ENCODE peak calls at places on chromosomes 6 and 20, in ten cellular contexts. E is ovary, C is fibroblast of the aortic adventitia, P is adrenal gland, Z is A673, Y is keratinocyte, B is heart left ventricle, L is IMR-90, T is Peyer's patch, S is NB4. H is an unnamed sample.

GRCh38 chr20:20012517-20012916 is 4.6 kb upstream of the NAA20 start:
- DNase-seq in T (no peak), C (no peak), B (no peak), Y (no peak), L (no peak), E (no peak), P (no peak), Z (no peak), S (no peak), H (no peak)

GRCh38 chr6:24227556-24227955 is 101.5 kb downstream of the NRSN1 start:
- DNase-seq in E (no peak), C (no peak), Y (no peak), P (no peak), B (no peak), L (no peak), Z (no peak), S (no peak), T (no peak), H (no peak)

GRCh38 chr6:84549912-84550311 is 214.5 kb downstream of the TBX18 start:
- DNase-seq in C (no peak), P (no peak), T (no peak), E (no peak), Y (no peak), S (no peak), B (no peak), L (no peak), Z (no peak), H (no peak)

GRCh38 chr6:71386215-71386614 is 97.6 kb downstream of the OGFRL1 start:
- DNase-seq in T (no peak), P (no peak), E (no peak), Y (peak; percentile 53), B (no peak), L (no peak), S (no peak), Z (no peak), C (no peak), H (no peak)

GRCh38 chr6:152572395-152573061 is 64.6 kb downstream of the SYNE1 start:
- DNase-seq in T (no peak), L (peak; percentile 5), Z (peak; percentile 78), C (no peak), E (no peak), Y (no peak), P (no peak), S (no peak), B (no peak), H (no peak)

GRCh38 chr6:4707011-4707410 is 69.2 kb upstream of the CDYL start:
- DNase-seq in Y (no peak), C (no peak), B (no peak), S (no peak), P (no peak), L (no peak), T (no peak), Z (no peak), E (no peak), H (no peak)

GRCh38 chr6:125377621-125378020 is 75.9 kb upstream of the HDDC2 start:
- DNase-seq in L (peak; percentile 17), T (no peak), P (no peak), C (peak; percentile 30), S (peak; percentile 69), E (no peak), Y (no peak), B (no peak), Z (no peak), H (no peak)

GRCh38 chr20:35199696-35200095 is 26.8 kb upstream of the MMP24 start:
- DNase-seq in Y (no peak), C (peak; percentile 22), P (no peak), L (peak; percentile 66), B (no peak), T (no peak), S (no peak), Z (no peak), E (no peak), H (no peak)

GRCh38 chr20:2691663-2692035 is 931 bp upstream of the EBF4 start:
- DNase-seq in C (no peak), P (no peak), Y (no peak), Z (no peak), T (no peak), B (no peak), S (no peak), L (no peak), E (peak; percentile 52), H (no peak)

GRCh38 chr20:8480597-8480996 is 348.5 kb downstream of the PLCB1 start:
- DNase-seq in L (no peak), T (no peak), C (no peak), P (no peak), B (no peak), Z (no peak), E (no peak), Y (no peak), S (no peak), H (no peak)

GRCh38 chr6:131129657-131130545 is 5.4 kb upstream of the AKAP7 start:
- DNase-seq in S (no peak), P (no peak), L (no peak), C (no peak), Y (no peak), T (no peak), Z (no peak), B (no peak), E (no peak), H (no peak)

GRCh38 chr20:46088409-46089075 is 1.2 kb downstream of the NCOA5 start:
- DNase-seq in B (no peak), E (no peak), Y (no peak), C (peak; percentile 31), L (peak; percentile 8), P (no peak), T (no peak), S (peak; percentile 46), Z (peak; percentile 26), H (no peak)

GRCh38 chr6:5946701-5947100 is 60.0 kb downstream of the NRN1 start:
- DNase-seq in C (no peak), E (no peak), S (no peak), Y (no peak), Z (no peak), T (no peak), B (no peak), L (no peak), P (no peak), H (no peak)

GRCh38 chr6:5946181-5946580 is 60.5 kb downstream of the NRN1 start:
- DNase-seq in E (no peak), Z (no peak), L (no peak), S (no peak), C (no peak), B (no peak), P (no peak), T (no peak), Y (no peak), H (no peak)

GRCh38 chr6:5950448-5950847 is 56.3 kb downstream of the NRN1 start:
- DNase-seq in Y (no peak), S (peak; percentile 62), C (no peak), T (no peak), E (no peak), P (no peak), Z (peak; percentile 41), B (no peak), L (no peak), H (no peak)
- TF ChIP-seq CTCF in Y (peak; percentile 17), S (peak; percentile 80), C (peak; percentile 18), T (no peak), E (no peak), P (peak; percentile 39), Z (peak; percentile 74), B (peak; percentile 40), L (no peak), H (peak; percentile 49)

DNA sequence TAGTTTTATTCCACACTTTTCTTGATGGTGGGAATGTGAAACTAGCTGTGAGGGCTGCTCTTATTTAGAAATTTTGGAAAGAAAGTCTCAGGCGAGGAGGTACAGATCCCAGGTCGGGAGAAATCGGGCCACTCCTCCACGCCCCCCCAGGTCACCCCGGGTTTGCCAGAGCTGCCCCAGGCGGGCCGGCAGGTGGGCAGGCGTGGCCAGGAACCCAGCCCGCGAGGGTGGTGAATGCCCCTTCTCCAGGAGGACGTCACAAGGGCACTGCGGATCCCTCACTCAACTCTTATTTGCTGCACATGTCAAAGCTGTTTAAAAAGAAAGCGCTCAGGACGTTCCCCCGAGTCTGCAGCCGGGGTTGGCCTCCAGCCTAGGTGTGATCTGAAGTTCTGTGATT is 60.5 kb upstream of the SLCO4A1 start:
- DNase-seq in C (no peak), L (no peak), E (no peak), P (no peak), Y (no peak), B (no peak), T (no peak), Z (no peak), S (no peak), H (no peak)
- H3K4me3 ChIP-seq in C (no peak overlapping the region), L (no peak overlapping the region), E (no peak overlapping the region), P (no peak overlapping the region), Y (no peak overlapping the region), B (no peak overlapping the region), T (no peak overlapping the region), Z (no peak overlapping the region), S (no peak overlapping the region), H (no peak overlapping the region)

DNA sequence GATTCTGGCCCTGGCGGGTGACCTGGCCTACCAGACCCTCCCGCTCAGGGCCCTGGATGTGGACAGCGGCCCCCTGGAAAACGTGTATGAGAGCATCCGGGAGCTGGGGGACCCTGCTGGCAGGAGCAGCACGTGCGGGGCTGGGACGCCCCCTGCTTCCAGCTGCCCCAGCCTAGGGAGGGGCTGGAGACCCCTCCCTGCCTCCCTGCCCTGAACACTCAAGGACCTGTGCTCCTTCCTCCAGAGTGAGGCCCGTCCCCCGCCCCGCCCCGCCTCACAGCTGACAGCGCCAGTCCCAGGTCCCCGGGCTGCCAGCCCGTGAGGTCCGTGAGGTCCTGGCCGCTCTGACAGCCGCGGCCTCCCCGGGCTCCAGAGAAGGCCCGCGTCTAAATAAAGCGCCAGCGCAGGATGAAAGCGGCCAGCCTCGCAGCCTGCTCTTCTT is 868 bp upstream of the SLC2A4RG start:
- DNase-seq in Y (no peak), Z (no peak), P (peak; percentile 74), T (peak; percentile 82), S (no peak), B (peak; percentile 76), C (no peak), E (peak; percentile 74), L (no peak), H (no peak)
- TF ChIP-seq CTCF in Y (no peak), Z (no peak), P (no peak), T (no peak), S (no peak), B (no peak), C (no peak), E (no peak), L (no peak), H (no peak)

GRCh38 chr6:30491963-30492616 is 2.8 kb downstream of the HLA-E start:
- DNase-seq in L (no peak), P (no peak), Z (no peak), C (no peak), Y (no peak), T (no peak), E (no peak), S (no peak), B (no peak), H (no peak)
- H3K4me3 ChIP-seq in L (no peak overlapping the region), P (no peak overlapping the region), Z (no peak overlapping the region), C (no peak overlapping the region), Y (no peak overlapping the region), T (peak overlapping the region; percentile 83), E (no peak overlapping the region), S (no peak overlapping the region), B (peak overlapping the region; percentile 93), H (no peak overlapping the region)

DNA sequence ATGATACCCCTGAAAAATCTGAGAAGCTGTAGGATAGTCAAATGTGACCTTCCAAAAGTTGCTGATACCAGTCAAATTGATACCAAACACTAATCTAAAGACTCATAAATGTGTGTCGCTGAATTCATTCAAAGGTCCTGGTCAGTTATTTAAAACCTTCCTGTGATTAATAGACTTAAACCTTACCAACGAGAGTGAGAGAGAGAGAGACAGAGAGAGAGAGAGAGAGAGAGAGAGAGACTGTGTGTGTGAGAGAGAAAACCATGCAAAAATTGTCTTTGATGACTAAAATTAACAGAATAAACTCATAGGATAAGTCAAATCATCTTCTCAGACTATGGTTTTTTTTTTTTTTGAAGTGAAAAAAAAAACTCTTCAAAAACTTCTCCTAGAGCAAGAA is 370.9 kb upstream of the HS3ST5 start:
- DNase-seq in B (no peak), Z (no peak), C (no peak), E (no peak), Y (no peak), T (no peak), L (no peak), P (no peak), S (no peak), H (no peak)
- TF ChIP-seq CTCF in B (no peak), Z (no peak), C (no peak), E (no peak), Y (no peak), T (no peak), L (no peak), P (no peak), S (no peak), H (no peak)